ENCODE peak calls at places on chromosomes 6 and 20, in ten cellular contexts. L, M, Y, Z, R, O, J, A, C and T are unnamed samples. For H3K4me1, the result is how much of the 10 kb centered on the place peaks cover.

GRCh38 chr20:3908667-3909066 is 19.5 kb downstream of the PANK2 start:
- DNase-seq in L (no peak), M (no peak), Y (no peak), Z (no peak), R (no peak), O (no peak), J (no peak), A (no peak), C (no peak), T (no peak)

GRCh38 chr6:88529726-88530125 is 363.6 kb upstream of the CNR1 start:
- DNase-seq in L (no peak), M (no peak), Y (no peak), Z (no peak), R (no peak), O (no peak), J (no peak), A (no peak), C (no peak), T (no peak)

GRCh38 chr6:107706516-107706915 is 117.6 kb downstream of the SCML4 start:
- DNase-seq in L (no peak), M (no peak), Y (no peak), Z (no peak), R (no peak), O (no peak), J (no peak), A (no peak), C (no peak), T (no peak)

GRCh38 chr6:36235309-36235708 is 34.6 kb upstream of the PNPLA1 start:
- DNase-seq in L (no peak), M (no peak), Y (no peak), Z (no peak), R (peak), O (no peak), J (peak), A (no peak), C (no peak), T (no peak)

GRCh38 chr6:44237021-44237812 is 9.7 kb upstream of the HSP90AB1 start:
- DNase-seq in L (peak), M (peak), Y (peak), Z (peak), R (peak), O (peak), J (peak), A (no peak), C (peak), T (peak)

GRCh38 chr6:134173936-134174789 is 121.7 kb upstream of the SLC2A12 start:
- DNase-seq in L (peak), M (peak), Y (peak), Z (peak), R (peak), O (peak), J (peak), A (no peak), C (peak), T (peak)

GRCh38 chr20:4787069-4787468 is 65.4 kb downstream of the PRND start:
- DNase-seq in L (no peak), M (no peak), Y (no peak), Z (no peak), R (no peak), O (no peak), J (no peak), A (no peak), C (no peak), T (no peak)

GRCh38 chr6:39335780-39336541 is 13.5 kb upstream of the KCNK16 start:
- DNase-seq in L (no peak), M (no peak), Y (no peak), Z (no peak), R (no peak), O (no peak), J (no peak), A (no peak), C (peak), T (no peak)

GRCh38 chr6:111812080-111813038 is 60.9 kb downstream of the FYN start:
- DNase-seq in L (no peak), M (no peak), Y (no peak), Z (no peak), R (no peak), O (no peak), J (no peak), A (no peak), C (no peak), T (no peak)

GRCh38 chr6:139508023-139508422 is 133.6 kb upstream of the CITED2 start:
- DNase-seq in L (no peak), M (no peak), Y (no peak), Z (no peak), R (no peak), O (no peak), J (no peak), A (no peak), C (no peak), T (no peak)

GRCh38 chr20:56195946-56196345 is 52.6 kb upstream of the MC3R start:
- DNase-seq in L (no peak), M (no peak), Y (no peak), Z (no peak), R (no peak), O (no peak), J (no peak), A (no peak), C (no peak), T (no peak)

GRCh38 chr6:165718486-165718885 is 55.4 kb upstream of the PDE10A start:
- DNase-seq in L (no peak), M (no peak), Y (no peak), Z (no peak), R (no peak), O (no peak), J (no peak), A (no peak), C (no peak), T (no peak)

GRCh38 chr6:81834141-81834621 is 81.7 kb upstream of the TENT5A start:
- DNase-seq in L (no peak), M (no peak), Y (no peak), Z (no peak), R (peak), O (no peak), J (no peak), A (no peak), C (peak), T (no peak)

GRCh38 chr6:11762782-11763459 is 15.7 kb downstream of the ADTRP start:
- DNase-seq in L (no peak), M (no peak), Y (no peak), Z (no peak), R (no peak), O (no peak), J (no peak), A (no peak), C (no peak), T (no peak)

GRCh38 chr20:52312131-52312729 is 120.7 kb upstream of the ZFP64 start:
- DNase-seq in L (peak), M (no peak), Y (no peak), Z (peak), R (peak), O (peak), J (no peak), A (no peak), C (peak), T (no peak)

GRCh38 chr6:4170297-4170696 is 34.9 kb upstream of the ECI2 start:
- DNase-seq in L (no peak), M (no peak), Y (no peak), Z (no peak), R (no peak), O (no peak), J (no peak), A (no peak), C (no peak), T (no peak)

GRCh38 chr6:37103169-37104039 is 66.5 kb upstream of the PIM1 start:
- DNase-seq in L (no peak), M (peak), Y (no peak), Z (peak), R (peak), O (peak), J (peak), A (no peak), C (peak), T (peak)

GRCh38 chr6:133705731-133706130 is 183.2 kb upstream of the TCF21 start:
- DNase-seq in L (no peak), M (no peak), Y (no peak), Z (no peak), R (no peak), O (no peak), J (no peak), A (no peak), C (no peak), T (no peak)

GRCh38 chr20:24506146-24506545 is 36.7 kb downstream of the SYNDIG1 start:
- DNase-seq in L (no peak), M (no peak), Y (no peak), Z (no peak), R (no peak), O (no peak), J (no peak), A (no peak), C (no peak), T (no peak)

GRCh38 chr6:73523434-73524123 is 2.7 kb upstream of the EEF1A1 start:
- DNase-seq in L (peak), M (peak), Y (peak), Z (peak), R (peak), O (peak), J (peak), A (no peak), C (peak), T (peak)

GRCh38 chr20:603116-603640 is 6.9 kb downstream of the TCF15 start:
- DNase-seq in L (no peak), M (no peak), Y (peak), Z (no peak), R (no peak), O (no peak), J (peak), A (no peak), C (no peak), T (no peak)

GRCh38 chr20:50527068-50527605 is 17.0 kb downstream of the PTPN1 start:
- DNase-seq in L (no peak), M (no peak), Y (no peak), Z (no peak), R (no peak), O (no peak), J (no peak), A (no peak), C (no peak), T (no peak)
- H3K4me1 ChIP-seq in L (half or more), M (half or more), Y (under half), Z (under half), R (under half), O (under half), J (under half), A (under half), C (half or more), T (half or more)

GRCh38 chr6:18122128-18123093 is at the start of gene NHLRC1:
- DNase-seq in L (no peak), M (peak), Y (peak), Z (peak), R (peak), O (peak), J (peak), A (peak), C (peak), T (peak)
- TF ChIP-seq POLR2AphosphoS5 in L (no peak), M (peak), Y (peak), Z (peak), R (peak), O (peak), J (peak), A (peak), C (peak), T (peak)

DNA sequence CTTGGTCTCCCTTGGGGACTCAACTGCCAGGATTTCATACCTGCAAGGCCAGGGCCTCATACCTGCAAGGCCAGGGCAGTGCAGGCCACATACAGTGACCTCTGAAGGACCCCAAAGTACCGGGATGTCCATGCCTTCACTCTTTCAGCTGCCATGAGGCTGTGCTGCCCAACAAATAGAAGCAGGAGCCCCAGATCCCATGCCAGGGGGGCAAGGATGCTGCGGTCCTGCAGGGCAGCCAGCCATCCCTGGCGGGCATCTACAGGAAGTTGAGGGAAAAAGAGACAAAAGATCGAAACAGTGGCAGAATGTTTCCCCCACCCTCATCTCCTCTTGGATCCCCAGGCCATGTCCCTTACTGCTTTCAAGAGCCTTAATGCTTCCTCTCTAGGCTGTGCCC is 799 bp downstream of the NRM start:
- DNase-seq in L (no peak), M (no peak), Y (no peak), Z (no peak), R (no peak), O (no peak), J (no peak), A (no peak), C (no peak), T (peak)
- H3K4me1 ChIP-seq in L (half or more), M (under half), Y (under half), Z (under half), R (under half), O (under half), J (half or more), A (under half), C (under half), T (half or more)

GRCh38 chr20:45963059-45964011 is 8.7 kb downstream of the ZNF335 start:
- DNase-seq in L (no peak), M (peak), Y (peak), Z (peak), R (no peak), O (no peak), J (peak), A (no peak), C (no peak), T (peak)
- TF ChIP-seq POLR2AphosphoS5 in L (no peak), M (no peak), Y (no peak), Z (no peak), R (peak), O (peak), J (no peak), A (no peak), C (no peak), T (no peak)

GRCh38 chr6:71335544-71335943 is 46.9 kb downstream of the OGFRL1 start:
- DNase-seq in L (no peak), M (no peak), Y (no peak), Z (no peak), R (no peak), O (no peak), J (no peak), A (no peak), C (no peak), T (no peak)

GRCh38 chr6:71338540-71339316 is 50.1 kb downstream of the OGFRL1 start:
- DNase-seq in L (no peak), M (no peak), Y (no peak), Z (no peak), R (no peak), O (no peak), J (no peak), A (no peak), C (no peak), T (no peak)

GRCh38 chr6:71333700-71334099 is 45.1 kb downstream of the OGFRL1 start:
- DNase-seq in L (no peak), M (no peak), Y (no peak), Z (no peak), R (no peak), O (no peak), J (peak), A (no peak), C (no peak), T (no peak)

GRCh38 chr6:71334768-71335167 is 46.2 kb downstream of the OGFRL1 start:
- DNase-seq in L (no peak), M (no peak), Y (no peak), Z (no peak), R (no peak), O (no peak), J (no peak), A (no peak), C (no peak), T (no peak)

DNA sequence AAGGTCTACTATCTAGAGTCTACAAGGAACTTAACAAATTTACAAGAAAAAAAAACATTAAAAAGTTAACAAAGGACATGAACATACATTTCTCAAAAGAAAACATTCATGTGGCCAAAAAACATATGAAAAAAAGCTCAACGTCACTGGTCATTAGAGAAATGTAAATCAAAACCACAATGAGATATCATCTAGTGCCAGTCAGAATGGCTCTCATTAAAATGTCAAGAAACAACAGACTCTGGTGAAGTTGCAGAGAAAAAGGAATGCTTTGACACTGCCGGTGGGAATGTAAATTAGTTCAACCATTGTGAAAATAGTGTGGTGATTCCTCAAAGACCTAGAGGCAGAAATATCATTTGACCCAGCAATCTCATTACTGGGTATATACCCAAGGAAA is 48.3 kb downstream of the OGFRL1 start:
- DNase-seq in L (no peak), M (no peak), Y (no peak), Z (no peak), R (no peak), O (no peak), J (no peak), A (no peak), C (no peak), T (no peak)
- H3K4me1 ChIP-seq in L (under half), M (under half), Y (under half), Z (under half), R (under half), O (under half), J (under half), A (under half), C (under half), T (under half)

GRCh38 chr6:170051229-170052172 is 239.4 kb downstream of the DLL1 start:
- DNase-seq in L (no peak), M (peak), Y (peak), Z (no peak), R (peak), O (no peak), J (peak), A (no peak), C (peak), T (peak)

GRCh38 chr6:170048615-170049256 is 242.1 kb downstream of the DLL1 start:
- DNase-seq in L (no peak), M (peak), Y (peak), Z (no peak), R (peak), O (no peak), J (peak), A (no peak), C (peak), T (peak)

GRCh38 chr6:170047813-170048212 is 243.1 kb downstream of the DLL1 start:
- DNase-seq in L (no peak), M (peak), Y (peak), Z (no peak), R (peak), O (no peak), J (peak), A (no peak), C (peak), T (peak)

GRCh38 chr6:170050591-170051041 is 240.3 kb downstream of the DLL1 start:
- DNase-seq in L (no peak), M (no peak), Y (no peak), Z (no peak), R (peak), O (no peak), J (no peak), A (no peak), C (no peak), T (peak)

GRCh38 chr6:170049641-170050491 is 241.0 kb downstream of the DLL1 start:
- DNase-seq in L (no peak), M (peak), Y (peak), Z (no peak), R (peak), O (peak), J (peak), A (no peak), C (peak), T (peak)
- TF ChIP-seq POLR2AphosphoS5 in L (no peak), M (peak), Y (peak), Z (no peak), R (peak), O (peak), J (peak), A (no peak), C (peak), T (peak)

GRCh38 chr6:170045563-170045960 is 245.3 kb downstream of the DLL1 start:
- DNase-seq in L (no peak), M (peak), Y (no peak), Z (no peak), R (no peak), O (no peak), J (peak), A (no peak), C (no peak), T (peak)

GRCh38 chr6:170044836-170045562 is 245.9 kb downstream of the DLL1 start:
- DNase-seq in L (no peak), M (peak), Y (no peak), Z (no peak), R (no peak), O (no peak), J (peak), A (no peak), C (no peak), T (peak)

GRCh38 chr6:170043881-170044790 is 246.7 kb downstream of the DLL1 start:
- DNase-seq in L (no peak), M (no peak), Y (no peak), Z (no peak), R (no peak), O (no peak), J (peak), A (no peak), C (no peak), T (peak)

GRCh38 chr6:170046786-170047626 is 243.9 kb downstream of the DLL1 start:
- DNase-seq in L (no peak), M (peak), Y (peak), Z (no peak), R (peak), O (no peak), J (peak), A (no peak), C (peak), T (peak)

GRCh38 chr6:170045981-170046667 is 244.8 kb downstream of the DLL1 start:
- DNase-seq in L (no peak), M (peak), Y (no peak), Z (no peak), R (no peak), O (no peak), J (peak), A (no peak), C (no peak), T (peak)
- H3K4me1 ChIP-seq in L (under half), M (under half), Y (under half), Z (under half), R (under half), O (under half), J (under half), A (under half), C (under half), T (under half)

GRCh38 chr20:59152559-59153354 is 10.9 kb upstream of the ZNF831 start:
- DNase-seq in L (no peak), M (no peak), Y (no peak), Z (no peak), R (no peak), O (no peak), J (no peak), A (no peak), C (no peak), T (no peak)

GRCh38 chr20:59154317-59155013 is 9.2 kb upstream of the ZNF831 start:
- DNase-seq in L (no peak), M (no peak), Y (no peak), Z (no peak), R (no peak), O (no peak), J (no peak), A (no peak), C (no peak), T (no peak)

GRCh38 chr20:59151820-59152219 is 11.8 kb upstream of the ZNF831 start:
- DNase-seq in L (no peak), M (no peak), Y (no peak), Z (no peak), R (no peak), O (no peak), J (no peak), A (no peak), C (no peak), T (no peak)

GRCh38 chr20:59153832-59154231 is 9.8 kb upstream of the ZNF831 start:
- DNase-seq in L (no peak), M (no peak), Y (no peak), Z (no peak), R (no peak), O (no peak), J (no peak), A (no peak), C (no peak), T (no peak)

GRCh38 chr20:59153355-59153681 is 10.3 kb upstream of the ZNF831 start:
- DNase-seq in L (no peak), M (no peak), Y (peak), Z (no peak), R (no peak), O (peak), J (peak), A (no peak), C (no peak), T (no peak)
- TF ChIP-seq POLR2AphosphoS5 in L (no peak), M (no peak), Y (peak), Z (no peak), R (no peak), O (peak), J (no peak), A (no peak), C (peak), T (peak)

DNA sequence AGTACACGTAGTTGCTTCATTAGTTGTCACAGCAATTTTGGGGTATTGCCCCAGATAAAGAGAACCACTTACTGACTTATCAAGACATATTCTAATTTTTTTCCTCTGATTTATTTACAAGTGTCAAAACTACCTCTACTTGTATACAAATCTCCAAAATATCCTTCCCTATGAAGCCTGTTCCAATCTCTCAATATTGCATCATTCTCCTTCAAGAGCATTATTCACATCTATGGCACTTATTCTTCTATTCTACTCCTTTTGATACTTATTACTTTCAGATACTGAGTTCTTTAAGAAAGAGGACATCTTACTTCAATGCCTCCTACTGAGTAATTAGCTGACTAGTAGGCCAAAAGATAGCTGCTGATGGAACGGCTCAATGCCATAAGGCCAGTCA is 105.2 kb downstream of the SMLR1 start:
- DNase-seq in L (no peak), M (no peak), Y (no peak), Z (no peak), R (no peak), O (no peak), J (no peak), A (no peak), C (no peak), T (no peak)
- H3K4me1 ChIP-seq in L (under half), M (under half), Y (under half), Z (under half), R (under half), O (under half), J (under half), A (under half), C (under half), T (under half)

GRCh38 chr6:28545955-28546354 is 20.3 kb downstream of the GPX5 start:
- DNase-seq in L (no peak), M (no peak), Y (no peak), Z (no peak), R (no peak), O (no peak), J (no peak), A (no peak), C (no peak), T (no peak)
- TF ChIP-seq POLR2AphosphoS5 in L (no peak), M (no peak), Y (no peak), Z (no peak), R (no peak), O (no peak), J (no peak), A (no peak), C (no peak), T (no peak)